ENCODE peak calls at places on chromosomes 2 and 18, in four cellular contexts. G is testis, Z is esophagus squamous epithelium, R is AG04449. Q is an unnamed sample.

GRCh38 chr2:239098288-239098970 is 250.5 kb downstream of the TWIST2 start:
- DNase-seq in Z (no peak), G (no peak), R (no peak), Q (no peak)

GRCh38 chr2:153169567-153169966 is 309.0 kb downstream of the RPRM start:
- DNase-seq in Z (no peak), G (no peak), R (no peak), Q (no peak)

GRCh38 chr2:133252770-133253355 is 315.4 kb downstream of the NCKAP5 start:
- DNase-seq in R (no peak), G (no peak), Z (no peak), Q (no peak)

GRCh38 chr2:101827246-101827645 is 129.7 kb downstream of the MAP4K4 start:
- DNase-seq in Z (no peak), R (peak), G (no peak), Q (peak)

GRCh38 chr2:108593547-108594098 is 59.4 kb downstream of the LIMS1 start:
- DNase-seq in Z (no peak), G (no peak), R (peak), Q (peak)

GRCh38 chr2:4898706-4899105 is 793.5 kb upstream of the SOX11 start:
- DNase-seq in R (no peak), G (no peak), Z (no peak), Q (peak)

GRCh38 chr2:161239416-161240109 is 68.7 kb upstream of the PSMD14 start:
- DNase-seq in G (peak), R (no peak), Z (no peak), Q (no peak)

GRCh38 chr18:11783716-11784331 is 67.4 kb upstream of the CHMP1B start:
- DNase-seq in R (no peak), G (no peak), Z (no peak), Q (no peak)

GRCh38 chr2:227503433-227504406 is 31.8 kb downstream of the AGFG1 start:
- DNase-seq in R (no peak), G (no peak), Z (no peak), Q (no peak)

GRCh38 chr2:12606472-12607000 is 110.2 kb upstream of the TRIB2 start:
- DNase-seq in Z (no peak), R (no peak), G (no peak), Q (no peak)
- TF ChIP-seq CTCF in Z (no peak), R (peak), G (no peak), Q (peak)

DNA sequence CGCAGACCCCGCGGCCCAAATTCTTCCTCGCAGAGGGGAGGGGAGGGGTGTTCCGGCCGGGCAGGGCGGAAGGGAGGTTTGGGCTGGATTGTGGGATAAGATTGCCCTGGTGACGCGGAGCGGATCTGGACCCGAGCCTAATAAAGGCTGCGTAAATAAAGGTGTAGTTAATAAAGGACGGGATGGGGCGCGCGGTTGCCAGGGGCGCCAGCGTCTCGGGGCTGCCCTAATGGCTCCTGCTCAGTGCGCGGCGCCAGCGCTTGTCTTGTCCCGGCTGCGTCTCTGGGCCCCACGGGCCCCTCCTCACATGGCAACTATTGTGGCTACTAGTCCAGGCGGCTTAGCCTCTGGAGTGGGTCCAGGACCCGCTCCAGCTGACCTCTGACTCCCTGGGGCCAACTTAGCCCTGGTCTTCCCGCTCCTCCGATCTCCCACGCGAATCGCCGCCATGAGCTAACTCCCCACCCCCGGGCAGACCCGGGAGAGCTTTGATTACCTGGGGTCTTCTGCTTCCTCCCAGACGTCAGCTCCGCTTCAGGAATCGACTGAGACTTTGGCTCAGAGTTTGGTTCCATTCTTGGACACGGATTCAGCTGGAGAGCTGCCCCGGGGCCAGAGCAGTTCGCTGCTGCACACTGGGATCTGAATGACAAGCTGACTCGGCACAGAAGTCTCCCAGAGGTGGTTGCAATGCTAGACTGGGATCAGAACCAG is 36.5 kb downstream of the SLC25A52 start:
- DNase-seq in R (no peak), Z (no peak), G (peak), Q (no peak)
- H3K4me3 ChIP-seq in R (no peak), Z (peak), G (peak), Q (peak)

DNA sequence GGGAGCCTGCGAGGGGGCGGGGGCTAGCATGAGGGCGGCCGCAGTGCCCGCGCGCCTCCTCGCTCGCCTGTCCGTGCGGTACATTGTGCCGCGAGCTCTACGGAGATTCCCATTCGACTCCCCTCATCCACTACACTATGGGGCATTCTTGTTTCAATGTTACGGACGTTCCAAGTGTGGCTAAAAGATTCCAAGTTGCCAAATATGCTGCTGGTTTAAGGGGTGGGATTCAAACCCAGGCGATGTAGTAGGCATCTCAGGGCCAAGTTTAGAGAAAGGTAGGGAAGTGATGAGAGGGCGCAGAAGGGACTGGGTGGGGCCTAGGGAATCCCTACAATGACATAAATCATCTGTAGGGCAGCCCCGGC is 10.0 kb upstream of the CRYBA2 start:
- DNase-seq in R (no peak), Z (no peak), G (no peak), Q (no peak)
- TF ChIP-seq CTCF in R (no peak), Z (no peak), G (peak), Q (no peak)

DNA sequence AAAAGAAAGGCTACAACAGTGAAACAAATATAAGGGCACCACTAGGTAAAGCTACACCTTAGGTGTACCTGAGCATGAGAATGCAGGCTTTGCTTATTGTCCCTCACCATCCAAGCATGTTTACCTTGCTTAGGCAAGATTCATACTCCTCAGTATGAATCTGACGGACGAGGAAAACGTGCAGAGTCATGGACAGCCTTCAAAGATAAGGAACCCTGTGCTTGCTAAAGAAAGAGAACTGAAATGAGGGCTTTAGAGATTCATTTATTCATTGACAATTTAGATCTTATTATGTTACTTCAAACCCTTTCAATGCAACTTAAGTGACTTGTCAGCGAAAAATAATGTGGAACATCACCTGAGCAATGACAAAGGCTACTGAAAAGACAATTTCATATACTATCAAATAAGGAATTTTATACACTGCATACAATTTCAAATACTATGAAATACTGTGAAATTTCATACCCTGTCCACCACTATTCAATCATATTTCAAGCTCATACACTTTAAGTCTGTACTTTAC is 21.7 kb downstream of the CLASP1 start:
- DNase-seq in Z (no peak), R (no peak), G (no peak), Q (no peak)
- H3K4me3 ChIP-seq in Z (no peak), R (no peak), G (no peak), Q (no peak)

GRCh38 chr2:46653539-46653938 is 174.2 kb downstream of the TMEM247 start:
- DNase-seq in G (no peak), Z (no peak), R (no peak), Q (peak)
- TF ChIP-seq CTCF in G (no peak), Z (no peak), R (no peak), Q (no peak)

DNA sequence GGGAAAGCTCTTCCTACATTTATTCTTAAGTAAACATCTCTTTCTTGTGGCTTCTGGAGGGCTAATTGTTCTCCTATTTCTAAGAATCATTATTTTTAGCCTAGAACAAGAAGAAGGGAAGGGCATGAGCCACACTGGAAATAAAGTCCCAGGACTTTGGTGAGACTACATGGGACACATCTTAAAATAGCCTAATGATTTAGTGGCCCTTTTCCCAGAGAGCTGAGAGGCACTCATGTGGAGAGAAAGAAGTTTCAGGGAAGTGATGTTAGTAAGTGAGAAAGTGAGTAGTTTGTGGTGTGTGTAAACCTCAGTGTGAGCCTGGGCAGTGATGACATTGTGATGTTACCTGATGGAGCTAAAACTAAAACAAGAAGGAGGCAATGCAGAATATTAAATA is 14.6 kb downstream of the ITGA4 start:
- DNase-seq in G (no peak), Z (no peak), R (no peak), Q (no peak)
- H3K4me3 ChIP-seq in G (no peak), Z (no peak), R (no peak), Q (no peak)

DNA sequence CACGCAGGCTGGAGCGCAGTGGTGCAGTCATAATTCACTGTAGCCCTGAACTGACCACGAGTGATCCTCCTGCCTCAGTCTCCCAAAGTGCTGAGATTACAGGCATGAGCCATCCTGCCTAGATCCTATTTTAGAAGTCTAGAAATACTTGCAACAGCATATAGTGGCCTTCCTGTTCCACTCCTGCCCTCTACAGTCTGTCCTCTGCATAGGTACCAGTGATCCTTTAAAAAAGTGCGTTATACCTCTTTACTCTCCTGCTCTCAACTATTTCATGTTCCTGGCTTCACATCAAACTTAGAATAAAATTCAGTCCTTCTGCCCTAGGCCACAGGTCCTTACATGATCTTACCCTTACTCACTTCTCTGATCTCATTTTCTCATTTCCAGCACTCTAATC is 6.0 kb downstream of the COMMD1 start:
- DNase-seq in G (no peak), Z (no peak), R (no peak), Q (no peak)
- TF ChIP-seq CTCF in G (peak), Z (no peak), R (no peak), Q (peak)

Q was measured in retinal pigment epithelial cell.